ENCODE peak calls at places on chromosome 12, in six cellular contexts. W is tibial artery; N is fibroblast of lung; D is GM12864; Q is BJ; C is effector memory CD4-positive, alpha-beta T cell. I is an unnamed sample.

GRCh38 chr12:108837239-108837638 is 20.1 kb downstream of the SSH1 start:
- DNase-seq in D (no peak), C (no peak), W (no peak), N (no peak), Q (no peak), I (no peak)

GRCh38 chr12:11822071-11822818 is 172.8 kb downstream of the ETV6 start:
- DNase-seq in C (peak), W (no peak), Q (no peak), D (no peak), N (peak), I (no peak)

GRCh38 chr12:39935275-39935674 is 170.6 kb downstream of the SLC2A13 start:
- DNase-seq in C (no peak), W (no peak), N (peak), D (no peak), Q (no peak), I (peak)

GRCh38 chr12:3304436-3305135 is 186.4 kb upstream of the PRMT8 start:
- DNase-seq in D (no peak), C (no peak), Q (peak), W (no peak), N (peak), I (peak)

GRCh38 chr12:90575995-90576394 is 379.0 kb downstream of the CCER1 start:
- DNase-seq in C (no peak), Q (no peak), W (no peak), N (no peak), D (no peak), I (no peak)

GRCh38 chr12:89593873-89594272 is 68.0 kb upstream of the POC1B start:
- DNase-seq in D (no peak), W (no peak), N (no peak), C (no peak), Q (no peak), I (no peak)

GRCh38 chr12:5785601-5786000 is 159.5 kb downstream of the ANO2 start:
- DNase-seq in D (no peak), C (no peak), Q (no peak), W (no peak), N (no peak), I (no peak)

GRCh38 chr12:96501139-96501741 is 11.9 kb downstream of the CFAP54 start:
- DNase-seq in C (peak), D (peak), Q (no peak), N (peak), W (peak), I (no peak)

GRCh38 chr12:95646781-95647184 is 95.5 kb upstream of the USP44 start:
- DNase-seq in W (no peak), C (no peak), D (no peak), Q (peak), N (peak), I (peak)

GRCh38 chr12:43282106-43282505 is 269.9 kb downstream of the ADAMTS20 start:
- DNase-seq in D (no peak), Q (no peak), W (no peak), N (peak), C (no peak), I (no peak)

GRCh38 chr12:133081408-133081806 is 684 bp downstream of the ZNF140 start:
- DNase-seq in W (peak), D (no peak), Q (no peak), N (no peak), C (no peak), I (no peak)

DNA sequence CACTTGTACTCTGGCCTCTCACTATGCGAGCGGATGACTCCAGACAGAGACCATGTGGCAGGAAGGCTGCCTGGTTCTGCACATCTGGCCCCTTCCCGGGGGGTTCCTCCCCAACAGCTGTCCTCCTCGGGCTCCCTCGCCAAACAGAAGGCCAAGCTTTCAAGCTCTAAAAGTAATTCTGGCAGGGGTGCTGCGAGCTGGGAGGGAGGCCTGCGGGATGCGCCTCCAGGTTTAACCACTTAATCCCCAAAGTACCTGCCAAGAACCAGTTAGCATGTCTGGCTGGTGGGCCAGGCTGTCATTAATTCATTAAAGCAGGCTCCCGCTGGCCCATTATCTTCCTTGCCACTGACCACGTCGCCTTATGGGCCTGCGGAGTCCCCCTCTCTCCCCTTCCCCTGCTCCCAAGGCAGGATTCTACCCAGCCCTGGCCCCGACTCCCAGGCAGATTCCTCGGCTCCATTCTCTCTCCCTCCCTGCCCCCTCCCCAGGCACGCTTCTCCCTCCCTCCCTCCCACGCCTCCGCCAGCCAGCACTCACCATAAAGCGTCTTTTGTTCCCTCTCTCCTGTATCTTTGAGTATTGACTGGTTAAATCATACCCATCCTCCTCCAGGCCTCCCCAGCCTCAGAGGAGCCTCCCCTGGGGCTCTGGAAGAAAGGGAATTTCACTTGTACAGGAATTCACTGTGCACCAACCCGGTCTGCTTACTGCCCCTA is 4.9 kb downstream of the HRK start:
- DNase-seq in N (no peak), C (no peak), D (no peak), W (no peak), Q (no peak), I (no peak)
- H3K4me3 ChIP-seq in N (no peak), C (no peak), D (no peak), W (no peak), Q (no peak), I (no peak)

DNA sequence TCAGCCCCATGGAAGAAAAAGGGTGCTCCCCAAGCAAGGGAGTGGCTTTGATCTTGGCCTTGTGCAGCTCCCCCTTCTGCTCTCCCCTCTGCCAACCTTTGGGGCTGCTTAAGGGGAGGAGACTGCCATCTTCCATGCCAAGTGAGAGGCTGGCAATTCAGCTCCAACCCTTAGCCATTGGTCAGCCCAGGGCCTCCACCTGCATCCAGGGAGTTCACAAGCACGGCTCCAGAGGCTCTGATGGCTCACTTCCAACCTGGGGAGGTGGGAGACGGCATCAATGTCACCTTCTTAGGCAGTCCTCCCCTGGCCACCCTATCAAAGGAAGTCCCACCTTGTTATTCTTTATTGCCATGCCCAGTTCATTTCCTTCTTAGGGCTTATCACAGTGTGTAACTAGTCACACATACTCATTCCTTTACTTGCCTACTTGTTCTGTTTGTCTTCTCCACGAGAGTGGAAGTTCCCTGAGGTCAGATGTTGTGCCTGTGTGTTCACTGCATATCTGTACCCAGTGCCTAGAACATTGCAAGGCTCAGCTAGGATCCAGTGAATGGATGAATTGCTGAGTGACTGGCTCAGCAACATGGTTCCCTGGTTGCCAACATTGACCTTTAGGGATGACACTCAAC is 5.0 kb downstream of the HDAC7 start:
- DNase-seq in C (no peak), Q (no peak), W (no peak), N (no peak), D (no peak), I (no peak)
- H3K4me3 ChIP-seq in C (no peak), Q (no peak), W (no peak), N (no peak), D (no peak), I (no peak)

DNA sequence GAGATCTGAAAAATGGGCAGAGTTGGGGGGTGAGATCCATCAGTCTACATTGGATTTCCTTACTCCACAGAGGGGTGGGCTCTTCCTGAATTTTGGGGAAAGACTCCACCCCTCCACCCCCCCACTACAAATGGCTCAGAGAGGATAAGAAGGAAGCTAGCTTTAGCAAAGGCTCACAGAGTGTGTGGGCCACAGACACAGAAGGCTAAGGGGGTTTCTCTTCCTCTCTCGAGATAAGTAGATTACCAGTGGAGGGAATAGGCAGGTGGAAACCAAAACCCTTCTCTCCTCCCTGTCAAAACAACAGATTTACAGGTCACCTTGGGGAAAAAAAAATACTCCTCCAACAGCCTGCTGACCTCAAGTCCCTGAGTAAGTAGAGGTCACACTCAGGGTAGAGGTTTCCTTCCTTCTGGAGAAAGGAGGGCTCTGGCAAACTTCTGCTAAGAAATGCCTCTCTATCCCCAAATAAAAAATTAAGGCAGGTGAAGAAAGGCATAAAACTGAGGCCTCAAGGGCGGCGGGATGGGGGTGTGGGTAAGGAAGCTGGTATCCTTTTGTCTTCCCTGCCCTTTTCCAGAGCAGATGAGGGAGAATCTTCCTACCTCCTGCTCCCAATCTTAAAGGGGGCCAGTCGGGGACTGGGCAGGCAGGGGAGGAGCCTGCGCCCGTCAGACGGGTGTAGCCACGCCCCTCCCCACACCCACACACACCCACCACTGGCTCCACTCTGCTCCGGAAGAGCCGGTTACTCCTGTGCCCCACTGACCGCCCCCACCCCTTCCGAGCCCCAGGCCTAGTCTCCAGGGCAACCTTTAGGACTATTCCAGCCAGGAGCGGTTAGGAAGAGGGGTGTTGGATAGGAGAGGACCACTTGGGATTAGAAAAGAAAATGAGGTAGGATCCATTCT is 1.9 kb upstream of the BAZ2A start:
- DNase-seq in C (peak), N (peak), D (peak), Q (no peak), W (peak), I (no peak)
- H3K4me3 ChIP-seq in C (no peak), N (peak), D (peak), Q (peak), W (peak), I (peak)

DNA sequence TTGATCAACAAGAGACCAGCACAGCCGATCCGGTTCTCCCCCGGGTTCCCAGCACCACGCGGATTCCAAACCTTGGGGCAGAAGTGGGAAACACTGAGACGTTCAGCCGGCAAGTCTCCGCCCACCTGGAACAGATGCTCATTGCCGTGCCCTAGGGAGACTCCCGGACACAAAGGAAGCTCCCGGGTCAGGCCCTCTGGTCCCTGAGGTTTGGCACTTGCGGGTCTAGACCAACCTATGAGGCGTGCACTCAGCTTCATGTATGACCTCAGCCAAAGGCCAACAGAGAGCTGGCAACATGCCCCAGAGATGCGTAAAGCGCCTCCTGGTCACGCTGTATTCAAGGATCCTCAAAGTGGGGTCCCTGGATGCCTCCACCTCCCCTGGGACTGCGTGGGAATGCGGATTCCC is 2.5 kb downstream of the RIMBP2 start:
- DNase-seq in D (no peak), W (peak), Q (no peak), C (no peak), N (no peak), I (no peak)
- H3K4me3 ChIP-seq in D (no peak), W (peak), Q (no peak), C (no peak), N (no peak), I (no peak)

GRCh38 chr12:41919526-41920305 is 225.0 kb downstream of the GXYLT1 start:
- DNase-seq in Q (no peak), W (no peak), D (no peak), C (no peak), N (no peak), I (no peak)
- H3K4me3 ChIP-seq in Q (no peak), W (no peak), D (no peak), C (no peak), N (no peak), I (no peak)

GRCh38 chr12:1481919-1482318 is 112.5 kb downstream of the FBXL14 start:
- DNase-seq in N (no peak), D (no peak), C (no peak), W (no peak), Q (no peak), I (no peak)
- H3K4me3 ChIP-seq in N (no peak), D (no peak), C (no peak), W (no peak), Q (no peak), I (no peak)

GRCh38 chr12:98997-99396 is 32.4 kb downstream of the IQSEC3 start:
- DNase-seq in C (no peak), Q (no peak), W (no peak), N (no peak), D (no peak), I (no peak)
- H3K4me3 ChIP-seq in C (no peak), Q (no peak), W (no peak), N (no peak), D (no peak), I (no peak)

DNA sequence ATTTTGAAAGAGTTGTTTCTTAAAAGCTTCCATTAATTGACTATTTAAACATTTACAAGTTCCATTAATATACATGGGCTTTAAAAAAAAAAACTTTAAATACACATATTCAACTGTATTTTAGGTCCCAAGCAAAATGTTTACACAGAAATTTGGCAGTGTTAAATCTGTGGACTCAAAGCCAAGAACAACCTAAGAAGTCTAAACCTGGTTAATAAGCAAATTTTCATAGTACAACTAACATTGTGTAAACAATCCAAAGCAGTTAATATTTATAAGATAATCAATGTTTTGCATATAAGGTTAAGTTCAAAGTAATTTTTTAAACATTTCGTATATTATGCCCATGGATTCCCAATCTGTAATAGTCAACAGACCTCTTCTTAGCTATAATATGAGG is 77.0 kb downstream of the EPS8 start:
- DNase-seq in D (no peak), N (no peak), W (no peak), C (no peak), Q (no peak), I (no peak)
- H3K4me3 ChIP-seq in D (no peak), N (no peak), W (peak), C (no peak), Q (no peak), I (no peak)

DNA sequence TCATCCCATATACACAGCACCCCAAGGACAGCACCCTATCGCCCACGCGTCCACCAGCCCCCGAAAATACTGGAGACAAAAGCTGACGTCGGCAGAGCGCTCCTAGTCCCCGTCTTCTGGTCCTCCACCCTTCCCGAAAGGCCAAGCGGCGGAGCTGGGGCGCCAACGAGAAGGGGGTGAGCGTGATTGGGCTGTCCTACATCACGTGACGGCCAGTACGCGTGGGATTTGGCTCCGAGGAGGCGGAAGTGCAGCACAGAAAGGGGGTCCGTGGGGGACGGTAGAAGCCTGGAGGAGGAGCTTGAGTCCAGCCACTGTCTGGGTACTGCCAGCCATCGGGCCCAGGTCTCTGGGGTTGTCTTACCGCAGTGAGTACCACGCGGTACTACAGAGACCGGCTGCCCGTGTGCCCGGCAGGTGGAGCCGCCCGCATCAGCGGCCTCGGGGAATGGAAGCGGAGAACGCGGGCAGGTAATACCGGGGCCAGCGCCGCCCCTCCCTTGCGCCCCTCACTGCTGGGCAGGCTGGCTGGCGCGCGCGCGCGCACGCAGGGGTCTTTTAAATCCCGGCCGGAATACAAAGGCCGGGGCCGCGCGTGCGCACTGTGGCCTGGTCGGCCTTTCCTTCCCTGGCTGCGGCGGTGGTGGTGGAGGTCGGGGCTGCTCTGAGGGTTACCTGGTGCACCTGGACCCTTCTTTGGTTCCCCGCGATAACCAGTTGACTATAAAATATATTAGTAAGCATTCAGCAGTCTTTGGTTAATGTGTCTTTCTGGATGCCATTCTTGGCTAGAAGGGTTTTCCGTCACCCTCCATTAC is at the start of gene TDG:
- DNase-seq in C (peak), D (peak), Q (peak), W (peak), N (peak), I (peak)
- H3K4me3 ChIP-seq in C (peak), D (peak), Q (peak), W (peak), N (peak), I (peak)

DNA sequence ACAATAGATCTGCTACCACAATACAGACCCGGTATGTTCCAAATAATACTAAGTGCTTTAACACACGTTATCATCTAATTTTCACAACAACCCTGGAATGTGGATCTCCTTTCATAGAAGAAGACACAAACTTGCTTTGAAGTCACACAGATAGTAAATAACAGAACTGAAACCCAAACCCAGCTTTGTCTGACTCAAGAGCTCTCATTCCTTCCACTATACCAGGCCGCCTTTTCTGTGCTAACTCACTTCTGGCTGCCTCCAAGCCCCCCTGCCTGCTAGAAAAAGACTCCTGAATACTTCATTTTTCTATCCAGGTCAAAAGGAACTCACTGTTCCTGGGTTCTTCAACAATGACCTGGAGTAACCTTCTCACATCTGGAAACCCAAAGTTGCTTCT is 37.8 kb downstream of the PRPF40B start:
- DNase-seq in Q (no peak), W (no peak), N (no peak), D (peak), C (no peak), I (no peak)
- H3K4me3 ChIP-seq in Q (no peak), W (no peak), N (no peak), D (no peak), C (no peak), I (no peak)